ENCODE peak calls at places on chromosomes 12 and 14, in four cellular contexts. One of them, this sample, is unnamed.

GRCh38 chr12:50848963-50849362 is 6.2 kb downstream of the TMPRSS12 start:
- DNase-seq in right atrium auricular region: no peak
- DNase-seq in foreskin keratinocyte: no peak
- DNase-seq in lower lobe of right lung: no peak
- DNase-seq in this sample: no peak

GRCh38 chr12:57094194-57095160 is 5.6 kb downstream of the NAB2 start:
- DNase-seq in foreskin keratinocyte: no peak
- DNase-seq in right atrium auricular region: no peak
- DNase-seq in lower lobe of right lung: no peak
- DNase-seq in this sample: no peak

GRCh38 chr14:49479432-49479831 is 106.7 kb downstream of the RPS29 start:
- DNase-seq in lower lobe of right lung: no peak
- DNase-seq in right atrium auricular region: no peak
- DNase-seq in foreskin keratinocyte: no peak
- DNase-seq in this sample: no peak

GRCh38 chr14:95533391-95533821 is 1.4 kb upstream of the GLRX5 start:
- DNase-seq in right atrium auricular region: no peak
- DNase-seq in lower lobe of right lung: no peak
- DNase-seq in foreskin keratinocyte: no peak
- DNase-seq in this sample: no peak

GRCh38 chr14:97943619-97944018 is 1146.4 kb downstream of the VRK1 start:
- DNase-seq in foreskin keratinocyte: no peak
- DNase-seq in lower lobe of right lung: no peak
- DNase-seq in right atrium auricular region: no peak
- DNase-seq in this sample: no peak

GRCh38 chr12:109489955-109490565 is 12.6 kb downstream of the UBE3B start:
- DNase-seq in foreskin keratinocyte: no peak
- DNase-seq in lower lobe of right lung: no peak
- DNase-seq in right atrium auricular region: no peak
- DNase-seq in this sample: no peak

GRCh38 chr14:60487211-60487610 is 1.3 kb upstream of the C14orf39 start:
- DNase-seq in right atrium auricular region: no peak
- DNase-seq in foreskin keratinocyte: no peak
- DNase-seq in lower lobe of right lung: no peak
- DNase-seq in this sample: no peak

GRCh38 chr14:20194101-20194500 is 3.4 kb downstream of the OR11G2 start:
- DNase-seq in right atrium auricular region: no peak
- DNase-seq in lower lobe of right lung: no peak
- DNase-seq in foreskin keratinocyte: no peak
- DNase-seq in this sample: no peak

GRCh38 chr14:94030571-94030970 is 4.4 kb downstream of the OTUB2 start:
- DNase-seq in lower lobe of right lung: no peak
- DNase-seq in foreskin keratinocyte: no peak
- DNase-seq in right atrium auricular region: no peak
- DNase-seq in this sample: no peak

GRCh38 chr14:54338696-54339317 is 58.0 kb upstream of the CDKN3 start:
- DNase-seq in lower lobe of right lung: no peak
- DNase-seq in foreskin keratinocyte: peak; percentile 39
- DNase-seq in right atrium auricular region: no peak
- DNase-seq in this sample: peak; percentile 34

GRCh38 chr12:132064641-132065040 is 79.5 kb downstream of the DDX51 start:
- DNase-seq in lower lobe of right lung: no peak
- DNase-seq in foreskin keratinocyte: no peak
- DNase-seq in right atrium auricular region: no peak
- DNase-seq in this sample: no peak

GRCh38 chr12:52004042-52004648 is 2.6 kb upstream of the TAMALIN start:
- DNase-seq in lower lobe of right lung: no peak
- DNase-seq in foreskin keratinocyte: peak; percentile 33
- DNase-seq in right atrium auricular region: no peak
- DNase-seq in this sample: peak; percentile 62

GRCh38 chr12:65415826-65416225 is 137.3 kb downstream of the MSRB3 start:
- DNase-seq in lower lobe of right lung: no peak
- DNase-seq in foreskin keratinocyte: peak; percentile 2
- DNase-seq in right atrium auricular region: no peak
- DNase-seq in this sample: no peak

GRCh38 chr12:8844665-8845064 is 22.2 kb downstream of the A2ML1 start:
- DNase-seq in lower lobe of right lung: no peak
- DNase-seq in foreskin keratinocyte: no peak
- DNase-seq in right atrium auricular region: no peak
- DNase-seq in this sample: no peak

GRCh38 chr14:104927432-104927816 is 2.7 kb downstream of the PLD4 start:
- DNase-seq in lower lobe of right lung: no peak
- DNase-seq in foreskin keratinocyte: no peak
- DNase-seq in right atrium auricular region: no peak
- DNase-seq in this sample: no peak

GRCh38 chr12:131251336-131252101 is 297.8 kb downstream of the ADGRD1 start:
- DNase-seq in right atrium auricular region: no peak
- DNase-seq in foreskin keratinocyte: no peak
- DNase-seq in lower lobe of right lung: no peak
- DNase-seq in this sample: no peak

GRCh38 chr14:96136361-96136760 is 68.3 kb upstream of the BDKRB2 start:
- DNase-seq in right atrium auricular region: no peak
- DNase-seq in lower lobe of right lung: no peak
- DNase-seq in foreskin keratinocyte: peak; percentile 48
- DNase-seq in this sample: peak; percentile 55

GRCh38 chr14:53127151-53127550 is 26.0 kb downstream of the DDHD1 start:
- DNase-seq in foreskin keratinocyte: no peak
- DNase-seq in right atrium auricular region: no peak
- DNase-seq in lower lobe of right lung: no peak
- DNase-seq in this sample: no peak

GRCh38 chr12:116773276-116773731 is 35.2 kb downstream of the RNFT2 start:
- DNase-seq in lower lobe of right lung: no peak
- DNase-seq in right atrium auricular region: no peak
- DNase-seq in foreskin keratinocyte: no peak
- DNase-seq in this sample: peak; percentile 26

GRCh38 chr14:69650948-69651369 is 39.6 kb downstream of the SUSD6 start:
- DNase-seq in foreskin keratinocyte: peak; percentile 40
- DNase-seq in lower lobe of right lung: no peak
- DNase-seq in right atrium auricular region: no peak
- DNase-seq in this sample: peak; percentile 44

GRCh38 chr14:95290769-95291440 is 28.8 kb downstream of the CLMN start:
- DNase-seq in right atrium auricular region: no peak
- DNase-seq in lower lobe of right lung: peak; percentile 61
- DNase-seq in foreskin keratinocyte: peak; percentile 15
- DNase-seq in this sample: peak; percentile 36

GRCh38 chr14:65137648-65138317 is 35.5 kb upstream of the MAX start:
- DNase-seq in foreskin keratinocyte: peak; percentile 59
- DNase-seq in right atrium auricular region: no peak
- DNase-seq in lower lobe of right lung: no peak
- DNase-seq in this sample: peak; percentile 34

GRCh38 chr14:41062826-41063225 is 543.9 kb upstream of the LRFN5 start:
- DNase-seq in foreskin keratinocyte: peak; percentile 12
- DNase-seq in right atrium auricular region: no peak
- DNase-seq in lower lobe of right lung: no peak
- DNase-seq in this sample: peak; percentile 13

GRCh38 chr12:10214877-10215267 is 2.2 kb downstream of the GABARAPL1 start:
- DNase-seq in right atrium auricular region: no peak
- DNase-seq in foreskin keratinocyte: no peak
- DNase-seq in lower lobe of right lung: no peak
- DNase-seq in this sample: no peak

GRCh38 chr12:130456375-130457199 is 118.9 kb downstream of the PIWIL1 start:
- DNase-seq in foreskin keratinocyte: no peak
- DNase-seq in right atrium auricular region: no peak
- DNase-seq in lower lobe of right lung: no peak
- DNase-seq in this sample: no peak

GRCh38 chr12:52213541-52214420 is 19.3 kb upstream of the KRT7 start:
- DNase-seq in lower lobe of right lung: peak; percentile 86
- DNase-seq in right atrium auricular region: no peak
- DNase-seq in foreskin keratinocyte: peak; percentile 90
- DNase-seq in this sample: peak; percentile 69

GRCh38 chr14:63045234-63045611 is at the start of gene KCNH5:
- DNase-seq in right atrium auricular region: no peak
- DNase-seq in lower lobe of right lung: peak; percentile 46
- DNase-seq in foreskin keratinocyte: no peak
- DNase-seq in this sample: peak; percentile 46

GRCh38 chr14:104998801-104999200 is 13.2 kb downstream of the CLBA1 start:
- DNase-seq in lower lobe of right lung: peak; percentile 39
- DNase-seq in right atrium auricular region: no peak
- DNase-seq in foreskin keratinocyte: no peak
- DNase-seq in this sample: no peak

GRCh38 chr14:105857223-105857815 is 330.9 kb downstream of the TMEM121 start:
- DNase-seq in foreskin keratinocyte: no peak
- DNase-seq in right atrium auricular region: no peak
- DNase-seq in lower lobe of right lung: peak; percentile 41
- DNase-seq in this sample: no peak

GRCh38 chr12:99736760-99737159 is 89.2 kb downstream of the GARIN6 start:
- DNase-seq in right atrium auricular region: no peak
- DNase-seq in lower lobe of right lung: no peak
- DNase-seq in foreskin keratinocyte: no peak
- DNase-seq in this sample: no peak

GRCh38 chr12:109833307-109834189 is at the start of gene TRPV4:
- DNase-seq in foreskin keratinocyte: no peak
- DNase-seq in right atrium auricular region: no peak
- DNase-seq in lower lobe of right lung: no peak
- DNase-seq in this sample: no peak

GRCh38 chr12:89470741-89471504 is 53.7 kb downstream of the GALNT4 start:
- DNase-seq in foreskin keratinocyte: no peak
- DNase-seq in right atrium auricular region: no peak
- DNase-seq in lower lobe of right lung: no peak
- DNase-seq in this sample: no peak

GRCh38 chr14:71908141-71908540 is 24.1 kb upstream of the RGS6 start:
- DNase-seq in right atrium auricular region: no peak
- DNase-seq in lower lobe of right lung: no peak
- DNase-seq in foreskin keratinocyte: no peak
- DNase-seq in this sample: peak; percentile 20

GRCh38 chr14:49769581-49770211 is 1.7 kb downstream of the KLHDC2 start:
- DNase-seq in right atrium auricular region: no peak
- DNase-seq in foreskin keratinocyte: no peak
- DNase-seq in lower lobe of right lung: peak; percentile 55
- DNase-seq in this sample: no peak

GRCh38 chr14:100967178-100967577 is 63.7 kb upstream of the RTL1 start:
- DNase-seq in lower lobe of right lung: no peak
- DNase-seq in foreskin keratinocyte: no peak
- DNase-seq in right atrium auricular region: no peak
- DNase-seq in this sample: no peak

GRCh38 chr14:100962494-100962893 is 59.0 kb upstream of the RTL1 start:
- DNase-seq in foreskin keratinocyte: no peak
- DNase-seq in right atrium auricular region: no peak
- DNase-seq in lower lobe of right lung: no peak
- DNase-seq in this sample: no peak

GRCh38 chr14:100965296-100965695 is 61.8 kb upstream of the RTL1 start:
- DNase-seq in right atrium auricular region: no peak
- DNase-seq in lower lobe of right lung: no peak
- DNase-seq in foreskin keratinocyte: no peak
- DNase-seq in this sample: no peak
- TF ChIP-seq CTCF in right atrium auricular region: no peak
- TF ChIP-seq CTCF in lower lobe of right lung: no peak
- TF ChIP-seq CTCF in foreskin keratinocyte: no peak
- TF ChIP-seq CTCF in this sample: no peak

DNA sequence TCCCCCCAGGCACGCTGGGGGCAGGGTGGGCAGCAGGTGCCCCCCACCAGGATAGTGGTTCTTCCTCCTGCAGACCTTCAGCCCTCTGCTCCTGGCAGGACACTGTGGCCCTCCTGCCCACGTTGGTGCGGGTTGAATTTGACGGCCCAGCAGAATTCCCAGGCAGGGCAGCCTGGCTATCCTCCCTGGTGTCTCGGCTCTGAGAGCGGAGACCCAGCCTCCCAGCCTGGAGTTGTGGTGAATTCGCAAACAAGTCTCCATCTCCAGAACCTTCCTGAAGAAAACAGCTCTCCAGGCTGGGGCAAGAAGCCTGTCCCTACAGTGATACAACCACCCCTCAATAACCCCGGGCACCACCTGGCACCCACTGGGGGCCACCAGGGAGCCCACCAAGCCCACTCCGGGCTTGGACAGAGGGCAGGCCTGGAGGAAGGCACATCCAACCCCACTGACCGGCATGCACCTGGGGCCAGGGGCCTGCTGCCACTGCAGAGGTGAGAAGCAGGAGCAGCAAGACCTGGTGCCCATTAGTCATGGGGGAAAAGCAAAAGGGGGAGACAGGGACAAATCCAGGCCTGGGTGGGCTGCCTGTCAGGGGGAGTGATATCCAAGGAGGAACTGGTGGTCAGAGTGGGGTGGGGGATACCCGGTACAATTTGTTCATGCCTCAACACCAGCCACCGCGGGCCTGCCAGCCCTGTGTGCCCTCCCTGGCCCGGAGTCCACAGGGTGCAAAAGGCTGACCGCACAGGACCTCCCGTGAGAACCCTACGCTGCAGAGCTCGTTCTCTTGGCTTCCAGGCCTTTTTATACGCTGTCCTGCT is 3.6 kb downstream of the ANKRD9 start:
- DNase-seq in lower lobe of right lung: no peak
- DNase-seq in foreskin keratinocyte: no peak
- DNase-seq in right atrium auricular region: no peak
- DNase-seq in this sample: no peak
- H3K27ac ChIP-seq in lower lobe of right lung: no peak overlapping the region
- H3K27ac ChIP-seq in foreskin keratinocyte: no peak overlapping the region
- H3K27ac ChIP-seq in right atrium auricular region: peak overlapping the region; percentile 85
- H3K27ac ChIP-seq in this sample: peak overlapping the region; percentile 100

GRCh38 chr14:81243499-81243898 is 22.7 kb upstream of the GTF2A1 start:
- DNase-seq in foreskin keratinocyte: no peak
- DNase-seq in right atrium auricular region: no peak
- DNase-seq in lower lobe of right lung: no peak
- DNase-seq in this sample: no peak

GRCh38 chr14:81246561-81247270 is 26.0 kb upstream of the GTF2A1 start:
- DNase-seq in lower lobe of right lung: peak; percentile 39
- DNase-seq in foreskin keratinocyte: peak; percentile 43
- DNase-seq in right atrium auricular region: no peak
- DNase-seq in this sample: peak; percentile 17

GRCh38 chr14:81252278-81252677 is 31.5 kb upstream of the GTF2A1 start:
- DNase-seq in right atrium auricular region: no peak
- DNase-seq in lower lobe of right lung: no peak
- DNase-seq in foreskin keratinocyte: no peak
- DNase-seq in this sample: no peak

GRCh38 chr14:81245771-81246170 is 25.0 kb upstream of the GTF2A1 start:
- DNase-seq in foreskin keratinocyte: no peak
- DNase-seq in right atrium auricular region: no peak
- DNase-seq in lower lobe of right lung: no peak
- DNase-seq in this sample: no peak

GRCh38 chr14:81247271-81247766 is 26.6 kb upstream of the GTF2A1 start:
- DNase-seq in foreskin keratinocyte: no peak
- DNase-seq in lower lobe of right lung: no peak
- DNase-seq in right atrium auricular region: no peak
- DNase-seq in this sample: no peak
- TF ChIP-seq CTCF in foreskin keratinocyte: no peak
- TF ChIP-seq CTCF in lower lobe of right lung: no peak
- TF ChIP-seq CTCF in right atrium auricular region: no peak
- TF ChIP-seq CTCF in this sample: no peak

GRCh38 chr12:94001691-94002090 is 146.7 kb upstream of the PLXNC1 start:
- DNase-seq in lower lobe of right lung: no peak
- DNase-seq in foreskin keratinocyte: no peak
- DNase-seq in right atrium auricular region: no peak
- DNase-seq in this sample: no peak
- H3K27ac ChIP-seq in lower lobe of right lung: no peak overlapping the region
- H3K27ac ChIP-seq in foreskin keratinocyte: no peak overlapping the region
- H3K27ac ChIP-seq in right atrium auricular region: no peak overlapping the region
- H3K27ac ChIP-seq in this sample: no peak overlapping the region

GRCh38 chr12:100927825-100928224 is 133.2 kb downstream of the ANO4 start:
- DNase-seq in right atrium auricular region: no peak
- DNase-seq in lower lobe of right lung: no peak
- DNase-seq in foreskin keratinocyte: peak; percentile 85
- DNase-seq in this sample: peak; percentile 58

GRCh38 chr12:100926669-100927248 is 132.2 kb downstream of the ANO4 start:
- DNase-seq in lower lobe of right lung: no peak
- DNase-seq in right atrium auricular region: no peak
- DNase-seq in foreskin keratinocyte: peak; percentile 47
- DNase-seq in this sample: peak; percentile 10
- TF ChIP-seq CTCF in lower lobe of right lung: no peak
- TF ChIP-seq CTCF in right atrium auricular region: no peak
- TF ChIP-seq CTCF in foreskin keratinocyte: peak; percentile 61
- TF ChIP-seq CTCF in this sample: no peak

GRCh38 chr14:89489796-89490506 is 72.9 kb upstream of the FOXN3 start:
- DNase-seq in right atrium auricular region: no peak
- DNase-seq in foreskin keratinocyte: no peak
- DNase-seq in lower lobe of right lung: no peak
- DNase-seq in this sample: no peak
- H3K27ac ChIP-seq in right atrium auricular region: no peak overlapping the region
- H3K27ac ChIP-seq in foreskin keratinocyte: no peak overlapping the region
- H3K27ac ChIP-seq in lower lobe of right lung: no peak overlapping the region
- H3K27ac ChIP-seq in this sample: no peak overlapping the region

This sample was measured in RWPE1.